ENCODE peak calls at places on chromosomes 11 and 22, in five cellular contexts. Q, L, A, S and O are unnamed samples.

GRCh38 chr11:67606150-67606476 is 623 bp upstream of the NDUFV1 start:
- DNase-seq in Q (no peak), L (peak; percentile 41), A (no peak), S (no peak), O (no peak)

GRCh38 chr22:49492308-49492707 is 335.4 kb downstream of the BRD1 start:
- DNase-seq in Q (no peak), L (no peak), A (no peak), S (no peak), O (no peak)

GRCh38 chr11:46674463-46675287 is 25.7 kb downstream of the ARHGAP1 start:
- DNase-seq in Q (no peak), L (peak; percentile 46), A (no peak), S (peak; percentile 82), O (no peak)

GRCh38 chr11:36126703-36127102 is 162.5 kb downstream of the COMMD9 start:
- DNase-seq in Q (no peak), L (no peak), A (no peak), S (no peak), O (no peak)

GRCh38 chr11:12126352-12127019 is 16.1 kb downstream of the MICAL2 start:
- DNase-seq in Q (peak; percentile 61), L (no peak), A (no peak), S (no peak), O (no peak)

GRCh38 chr11:2777396-2777795 is 77.6 kb upstream of the KCNQ1OT1 start:
- DNase-seq in Q (peak; percentile 3), L (no peak), A (no peak), S (peak; percentile 8), O (peak; percentile 15)

GRCh38 chr11:111460752-111461305 is 51.4 kb downstream of the BTG4 start:
- DNase-seq in Q (no peak), L (no peak), A (no peak), S (no peak), O (no peak)

GRCh38 chr11:48085688-48086087 is 105.3 kb downstream of the PTPRJ start:
- DNase-seq in Q (no peak), L (no peak), A (no peak), S (no peak), O (no peak)

GRCh38 chr11:33778682-33779081 is 4.4 kb upstream of the FBXO3 start:
- DNase-seq in Q (no peak), L (peak; percentile 67), A (no peak), S (no peak), O (no peak)

GRCh38 chr11:67488155-67488480 is 5.3 kb downstream of the AIP start:
- DNase-seq in Q (no peak), L (no peak), A (no peak), S (no peak), O (no peak)

GRCh38 chr22:47192651-47193437 is 430.4 kb downstream of the TBC1D22A start:
- DNase-seq in Q (peak; percentile 71), L (no peak), A (no peak), S (peak; percentile 47), O (no peak)

GRCh38 chr11:9219115-9219514 is 46.0 kb downstream of the DENND5A start:
- DNase-seq in Q (no peak), L (no peak), A (no peak), S (no peak), O (no peak)

GRCh38 chr22:45994516-45995404 is 17.8 kb upstream of the WNT7B start:
- DNase-seq in Q (peak; percentile 91), L (peak; percentile 81), A (no peak), S (peak; percentile 95), O (peak; percentile 95)

GRCh38 chr22:30471616-30472318 is at the start of gene SEC14L3:
- DNase-seq in Q (no peak), L (no peak), A (no peak), S (no peak), O (no peak)

GRCh38 chr11:113202431-113202830 is 112.0 kb upstream of the TTC12 start:
- DNase-seq in Q (peak; percentile 34), L (no peak), A (no peak), S (no peak), O (no peak)

GRCh38 chr11:10454902-10455631 is at the start of gene AMPD3:
- DNase-seq in Q (no peak), L (peak; percentile 89), A (no peak), S (no peak), O (peak; percentile 33)

GRCh38 chr11:28566643-28567042 is 458.5 kb downstream of the METTL15 start:
- DNase-seq in Q (peak; percentile 74), L (peak; percentile 68), A (peak; percentile 3), S (peak; percentile 54), O (peak; percentile 66)

GRCh38 chr11:61495801-61496601 is 12.5 kb upstream of the LRRC10B start:
- DNase-seq in Q (no peak), L (peak; percentile 97), A (no peak), S (no peak), O (peak; percentile 81)

GRCh38 chr11:32333335-32333991 is 101.9 kb downstream of the WT1 start:
- DNase-seq in Q (peak; percentile 3), L (no peak), A (no peak), S (peak; percentile 79), O (peak; percentile 70)

GRCh38 chr11:64459016-64459415 is 100.1 kb downstream of the RPS6KA4 start:
- DNase-seq in Q (no peak), L (no peak), A (no peak), S (no peak), O (no peak)

GRCh38 chr11:14318581-14318981 is 40.4 kb downstream of the RRAS2 start:
- DNase-seq in Q (no peak), L (no peak), A (no peak), S (no peak), O (no peak)

GRCh38 chr22:19096555-19096954 is 25.7 kb downstream of the DGCR2 start:
- DNase-seq in Q (no peak), L (no peak), A (no peak), S (no peak), O (no peak)

GRCh38 chr11:69670158-69670845 is 4.9 kb downstream of the LTO1 start:
- DNase-seq in Q (peak; percentile 86), L (peak; percentile 86), A (no peak), S (peak; percentile 89), O (peak; percentile 88)

GRCh38 chr22:48084041-48084748 is 1321.7 kb downstream of the TBC1D22A start:
- DNase-seq in Q (no peak), L (no peak), A (no peak), S (no peak), O (no peak)

GRCh38 chr22:46937185-46937584 is 174.7 kb downstream of the TBC1D22A start:
- DNase-seq in Q (no peak), L (no peak), A (no peak), S (no peak), O (no peak)

GRCh38 chr11:23903044-23903704 is 593.7 kb upstream of the LUZP2 start:
- DNase-seq in Q (peak; percentile 12), L (no peak), A (no peak), S (no peak), O (no peak)

GRCh38 chr11:75273989-75274391 is 33.4 kb downstream of the TPBGL start:
- DNase-seq in Q (no peak), L (no peak), A (no peak), S (no peak), O (no peak)

GRCh38 chr11:125093502-125093901 is 17.9 kb downstream of the TMEM218 start:
- DNase-seq in Q (no peak), L (no peak), A (no peak), S (no peak), O (no peak)

GRCh38 chr11:71998061-71998460 is 648 bp upstream of the IL18BP start:
- DNase-seq in Q (no peak), L (no peak), A (no peak), S (no peak), O (no peak)

GRCh38 chr11:62223095-62223494 is 14.6 kb downstream of the SCGB2A1 start:
- DNase-seq in Q (no peak), L (no peak), A (no peak), S (no peak), O (no peak)

GRCh38 chr22:21045585-21046294 is at the start of gene LRRC74B:
- DNase-seq in Q (peak; percentile 92), L (peak; percentile 94), A (peak; percentile 25), S (peak; percentile 97), O (peak; percentile 98)

GRCh38 chr22:41907436-41908401 is 7.2 kb downstream of the SHISA8 start:
- DNase-seq in Q (no peak), L (no peak), A (no peak), S (no peak), O (no peak)

GRCh38 chr22:41902932-41903421 is 11.9 kb downstream of the SHISA8 start:
- DNase-seq in Q (no peak), L (no peak), A (no peak), S (no peak), O (no peak)

GRCh38 chr22:41906822-41907221 is 8.1 kb downstream of the SHISA8 start:
- DNase-seq in Q (no peak), L (no peak), A (no peak), S (no peak), O (no peak)

GRCh38 chr22:41904450-41905410 is 10.1 kb downstream of the SHISA8 start:
- DNase-seq in Q (no peak), L (no peak), A (no peak), S (no peak), O (no peak)

GRCh38 chr22:41905411-41906202 is 9.3 kb downstream of the SHISA8 start:
- DNase-seq in Q (no peak), L (no peak), A (no peak), S (no peak), O (no peak)
- TF ChIP-seq CTCF in Q (no peak), L (no peak), A (no peak), S (no peak), O (no peak)

DNA sequence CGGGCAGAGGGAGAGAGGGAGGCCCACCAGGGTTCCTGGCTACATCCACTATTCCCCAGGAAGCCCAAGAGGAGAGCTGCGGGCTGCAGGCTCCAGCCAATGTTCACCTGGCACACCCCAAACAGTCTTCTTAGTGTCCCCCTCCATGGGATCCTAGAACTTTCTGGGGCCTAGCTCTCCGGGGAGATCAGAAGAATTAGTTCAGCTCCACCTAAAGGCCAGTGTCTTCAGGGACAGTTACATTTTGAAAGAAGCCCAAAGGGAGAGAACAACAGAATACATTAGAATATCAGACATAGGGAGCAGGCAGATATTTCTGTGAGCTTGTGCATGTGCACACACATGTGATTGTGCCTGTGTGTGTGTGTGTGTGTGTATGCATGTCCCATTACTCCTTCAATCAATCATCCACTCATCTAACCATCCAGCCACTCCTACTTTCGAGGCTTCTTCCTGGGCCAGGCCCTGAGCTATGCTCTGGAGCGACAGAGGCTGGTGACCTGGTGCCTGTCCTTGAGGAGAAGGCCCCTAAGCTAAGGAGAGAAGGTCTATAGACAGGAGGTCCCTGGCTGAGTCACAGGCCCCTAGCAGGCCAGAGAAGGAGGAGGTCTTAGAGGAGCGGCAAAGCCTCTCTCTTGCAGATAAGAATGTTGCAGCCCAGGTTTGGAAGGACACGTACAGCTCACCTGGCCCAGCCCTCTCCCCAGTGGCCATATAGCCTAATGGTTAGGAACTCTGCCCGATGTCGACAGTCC is 165.5 kb downstream of the DSCAML1 start:
- DNase-seq in Q (no peak), L (no peak), A (no peak), S (no peak), O (peak; percentile 6)
- TF ChIP-seq CTCF in Q (no peak), L (no peak), A (no peak), S (no peak), O (no peak)

DNA sequence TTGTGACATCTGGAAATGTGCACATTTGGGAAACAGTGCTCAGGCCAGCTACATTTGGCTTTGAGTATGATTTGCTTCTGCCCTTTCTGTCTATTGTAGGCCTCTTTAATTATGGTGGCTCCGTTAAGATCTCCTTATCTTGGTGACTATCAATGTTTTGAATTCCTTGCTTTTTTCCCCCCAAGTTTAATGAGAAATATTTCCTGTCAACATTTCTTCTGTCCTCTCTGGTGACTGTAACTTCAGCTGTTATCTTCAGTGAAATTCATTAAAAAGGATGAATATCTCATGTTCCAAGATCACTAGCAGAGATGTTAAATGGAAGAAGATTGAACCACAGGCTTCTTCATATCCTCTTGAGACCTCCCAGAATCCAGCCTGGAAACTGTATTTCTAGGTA is 26.5 kb upstream of the PRSS23 start:
- DNase-seq in Q (no peak), L (no peak), A (no peak), S (no peak), O (no peak)
- TF ChIP-seq CTCF in Q (no peak), L (no peak), A (no peak), S (no peak), O (no peak)

GRCh38 chr11:82757660-82758301 is 24.1 kb upstream of the FAM181B start:
- DNase-seq in Q (no peak), L (no peak), A (no peak), S (no peak), O (no peak)
- TF ChIP-seq CTCF in Q (no peak), L (no peak), A (no peak), S (no peak), O (no peak)